ENCODE peak calls at places on chromosomes 7 and 10, in four cellular contexts. R is head of caudate nucleus; O is activated naive CD4-positive, alpha-beta T cell treated with anti-CD3 and anti-CD28 coated beads, Interleukin-2, amount 10 ng/mL, durations not matched to agents 7 days and 5 days; S is activated T-cell treated with anti-CD3 and anti-CD28 coated beads, Interleukin-2, amount 50 U/mL, for 72 hours. Q is an unnamed sample.

GRCh38 chr7:99004781-99005500 is 126.6 kb downstream of the TRRAP start:
- DNase-seq in O (no peak), R (no peak), S (no peak), Q (no peak)

GRCh38 chr7:101932053-101932452 is 114.6 kb downstream of the CUX1 start:
- DNase-seq in R (no peak), O (no peak), S (no peak), Q (no peak)

GRCh38 chr10:49359349-49360231 is 36.3 kb downstream of the DRGX start:
- DNase-seq in R (no peak), S (no peak), O (no peak), Q (no peak)

GRCh38 chr10:50540069-50540825 is 83.5 kb downstream of the SGMS1 start:
- DNase-seq in S (peak; percentile 40), O (no peak), R (no peak), Q (no peak)

GRCh38 chr10:48459270-48460147 is 145.4 kb downstream of the ARHGAP22 start:
- DNase-seq in O (peak; percentile 16), R (peak; percentile 2), S (no peak), Q (no peak)

GRCh38 chr10:34434119-34434594 is 380.9 kb downstream of the PARD3 start:
- DNase-seq in O (no peak), S (no peak), R (no peak), Q (no peak)

GRCh38 chr10:70903262-70903921 is 15.0 kb upstream of the PCBD1 start:
- DNase-seq in O (peak; percentile 41), R (peak; percentile 70), S (peak; percentile 51), Q (peak; percentile 70)

GRCh38 chr7:28847681-28848080 is 110.4 kb downstream of the TRIL start:
- DNase-seq in S (no peak), R (no peak), O (no peak), Q (no peak)

GRCh38 chr7:156460861-156461632 is 179.5 kb upstream of the RNF32 start:
- DNase-seq in S (no peak), R (no peak), O (no peak), Q (no peak)

GRCh38 chr10:47404446-47404845 is 20.4 kb upstream of the ZNF488 start:
- DNase-seq in R (no peak), O (no peak), S (no peak), Q (no peak)

GRCh38 chr7:143002106-143002505 is 24.8 kb downstream of the OR9A2 start:
- DNase-seq in R (no peak), O (no peak), S (no peak), Q (peak; percentile 23)

GRCh38 chr10:91006752-91007346 is 86.0 kb upstream of the ANKRD1 start:
- DNase-seq in O (no peak), R (no peak), S (no peak), Q (peak; percentile 43)

GRCh38 chr7:130993671-130994365 is 259.8 kb upstream of the KLF14 start:
- DNase-seq in R (no peak), O (no peak), S (no peak), Q (no peak)

GRCh38 chr7:123553159-123553558 is 4.5 kb downstream of the NDUFA5 start:
- DNase-seq in S (no peak), O (no peak), R (no peak), Q (no peak)

GRCh38 chr10:100510533-100511308 is 8.9 kb downstream of the SEC31B start:
- DNase-seq in R (no peak), O (peak; percentile 87), S (peak; percentile 77), Q (no peak)

GRCh38 chr10:34859170-34859569 is 44.1 kb upstream of the PARD3 start:
- DNase-seq in S (no peak), R (no peak), O (no peak), Q (no peak)

GRCh38 chr7:26153246-26153822 is 1.3 kb downstream of the NFE2L3 start:
- DNase-seq in S (no peak), R (no peak), O (peak; percentile 32), Q (peak; percentile 23)

GRCh38 chr7:96998765-96999164 is 6.6 kb upstream of the DLX6 start:
- DNase-seq in O (no peak), S (no peak), R (no peak), Q (peak; percentile 8)

GRCh38 chr7:47888371-47889265 is 59.6 kb downstream of the PKD1L1 start:
- DNase-seq in O (no peak), R (no peak), S (no peak), Q (no peak)

GRCh38 chr10:58856508-58857240 is 319.8 kb upstream of the PHYHIPL start:
- DNase-seq in O (no peak), R (no peak), S (no peak), Q (no peak)

GRCh38 chr10:17665742-17666141 is 21.8 kb downstream of the STAM start:
- DNase-seq in O (no peak), S (no peak), R (peak; percentile 22), Q (no peak)

GRCh38 chr7:132899833-132900232 is 182.1 kb downstream of the CHCHD3 start:
- DNase-seq in R (no peak), S (no peak), O (no peak), Q (no peak)

GRCh38 chr10:71435571-71436267 is 39.0 kb downstream of the CDH23 start:
- DNase-seq in O (peak; percentile 11), S (no peak), R (no peak), Q (no peak)

GRCh38 chr7:142188846-142189245 is 69.0 kb downstream of the PRSS58 start:
- DNase-seq in S (no peak), O (no peak), R (no peak), Q (no peak)

GRCh38 chr7:130219086-130219620 is 11.5 kb downstream of the SSMEM1 start:
- DNase-seq in S (no peak), R (no peak), O (no peak), Q (no peak)

Q was measured in GM13977.